ENCODE peak calls at places on chromosomes 7 and 10, in five cellular contexts. I, R, X, A and H are unnamed samples.
A peak's percentile ranks its signal among the peaks of the same experiment; 100 is the strongest.

GRCh38 chr10:11397566-11397965 is 213.9 kb downstream of the USP6NL start:
- DNase-seq in I (no peak), R (no peak), X (no peak), A (no peak), H (no peak)

GRCh38 chr7:133436014-133436428 is 183.1 kb downstream of the EXOC4 start:
- DNase-seq in I (no peak), R (no peak), X (no peak), A (no peak), H (no peak)

GRCh38 chr7:134893920-134894319 is 92.4 kb upstream of the AGBL3 start:
- DNase-seq in I (no peak), R (no peak), X (no peak), A (no peak), H (no peak)

GRCh38 chr7:155508372-155509024 is 37.9 kb downstream of the CNPY1 start:
- DNase-seq in I (no peak), R (no peak), X (no peak), A (no peak), H (no peak)

GRCh38 chr10:71459513-71459912 is 62.8 kb downstream of the CDH23 start:
- DNase-seq in I (no peak), R (no peak), X (no peak), A (no peak), H (no peak)

GRCh38 chr7:51246258-51247245 is 70.1 kb downstream of the COBL start:
- DNase-seq in I (no peak), R (no peak), X (no peak), A (no peak), H (no peak)

GRCh38 chr7:5533821-5534367 is 110.3 kb upstream of the TNRC18 start:
- DNase-seq in I (no peak), R (no peak), X (no peak), A (no peak), H (no peak)

GRCh38 chr10:71970869-71971268 is 6.7 kb downstream of the CHST3 start:
- DNase-seq in I (no peak), R (no peak), X (no peak), A (no peak), H (no peak)

GRCh38 chr7:151091431-151091830 is 5.2 kb downstream of the AGAP3 start:
- DNase-seq in I (no peak), R (no peak), X (no peak), A (no peak), H (peak; percentile 60)